ENCODE peak calls at places on chromosomes 6 and 20, in ten cellular contexts. U is cardiac muscle cell; R is caudate nucleus; H is suprapubic skin; X is aorta; Q is WTC11; M is neural progenitor cell; P is central memory CD4-positive, alpha-beta T cell; L is amygdala; J is naive thymus-derived CD8-positive, alpha-beta T cell. T is an unnamed sample.

GRCh38 chr20:25320035-25320800 is 70.4 kb downstream of the ABHD12 start:
- DNase-seq in U (no peak), R (no peak), H (no peak), X (no peak), Q (peak), M (no peak), P (no peak), L (no peak), J (no peak), T (no peak)

GRCh38 chr20:63035284-63036185 is 28.8 kb upstream of the BHLHE23 start:
- DNase-seq in U (no peak), R (no peak), H (peak), X (peak), Q (peak), M (no peak), P (no peak), L (no peak), J (no peak), T (no peak)

GRCh38 chr20:24677626-24678328 is 208.3 kb downstream of the SYNDIG1 start:
- DNase-seq in U (no peak), R (no peak), H (peak), X (no peak), Q (peak), M (no peak), P (no peak), L (no peak), J (no peak), T (no peak)

GRCh38 chr20:3739926-3740599 is 7.6 kb downstream of the HSPA12B start:
- DNase-seq in U (no peak), R (no peak), H (no peak), X (peak), Q (no peak), M (no peak), P (no peak), L (no peak), J (no peak), T (no peak)

GRCh38 chr6:43120938-43121913 is 45.1 kb downstream of the PTK7 start:
- DNase-seq in U (no peak), R (no peak), H (peak), X (peak), Q (no peak), M (peak), P (no peak), L (no peak), J (no peak), T (peak)

GRCh38 chr6:9405369-9405768 is 970.0 kb upstream of the SLC35B3 start:
- DNase-seq in U (no peak), R (no peak), H (no peak), X (no peak), Q (no peak), M (no peak), P (no peak), L (no peak), J (no peak), T (peak)

GRCh38 chr6:89368107-89368506 is 15.6 kb upstream of the UBE2J1 start:
- DNase-seq in U (peak), R (peak), H (peak), X (peak), Q (peak), M (peak), P (peak), L (no peak), J (peak), T (peak)

GRCh38 chr20:32583581-32584045 is 1.5 kb downstream of the NOL4L start:
- DNase-seq in U (peak), R (no peak), H (no peak), X (no peak), Q (no peak), M (peak), P (no peak), L (no peak), J (no peak), T (no peak)

GRCh38 chr20:5784735-5785134 is 34.5 kb downstream of the SHLD1 start:
- DNase-seq in U (no peak), R (no peak), H (no peak), X (no peak), Q (no peak), M (no peak), P (no peak), L (no peak), J (no peak), T (no peak)

GRCh38 chr20:47319517-47320252 is 36.8 kb downstream of the ZMYND8 start:
- DNase-seq in U (peak), R (peak), H (peak), X (peak), Q (peak), M (peak), P (no peak), L (peak), J (no peak), T (no peak)

GRCh38 chr20:50138479-50139393 is 14.8 kb downstream of the PEDS1 start:
- DNase-seq in U (no peak), R (peak), H (no peak), X (no peak), Q (peak), M (no peak), P (no peak), L (peak), J (no peak), T (no peak)

T was measured in RKO.